ENCODE peak calls at places on chromosomes 11 and 22, in five cellular contexts. One of them, this sample, is unnamed.

GRCh38 chr22:36413022-36413770 is 25.4 kb upstream of the MYH9 start:
- DNase-seq in HCT116: no peak
- DNase-seq in upper lobe of left lung: no peak
- DNase-seq in MM.1S: no peak
- DNase-seq in BE2C: no peak
- DNase-seq in this sample: no peak

GRCh38 chr11:36452231-36452630 is 57.8 kb downstream of the TRAF6 start:
- DNase-seq in HCT116: no peak
- DNase-seq in upper lobe of left lung: no peak
- DNase-seq in MM.1S: no peak
- DNase-seq in BE2C: no peak
- DNase-seq in this sample: no peak

GRCh38 chr22:43789452-43789851 is 22.7 kb downstream of the EFCAB6 start:
- DNase-seq in HCT116: no peak
- DNase-seq in upper lobe of left lung: peak; percentile 30
- DNase-seq in MM.1S: no peak
- DNase-seq in BE2C: peak; percentile 70
- DNase-seq in this sample: no peak

GRCh38 chr11:1501421-1502167 is 15.0 kb upstream of the MOB2 start:
- DNase-seq in HCT116: no peak
- DNase-seq in upper lobe of left lung: no peak
- DNase-seq in MM.1S: no peak
- DNase-seq in BE2C: no peak
- DNase-seq in this sample: no peak

GRCh38 chr11:22193348-22194051 is 615 bp downstream of the ANO5 start:
- DNase-seq in HCT116: no peak
- DNase-seq in upper lobe of left lung: no peak
- DNase-seq in MM.1S: peak; percentile 28
- DNase-seq in BE2C: peak; percentile 36
- DNase-seq in this sample: no peak

GRCh38 chr22:16932577-16932976 is 75.4 kb downstream of the GAB4 start:
- DNase-seq in HCT116: no peak
- DNase-seq in upper lobe of left lung: no peak
- DNase-seq in MM.1S: no peak
- DNase-seq in BE2C: no peak
- DNase-seq in this sample: peak; percentile 23

GRCh38 chr11:69650081-69650831 is 9.3 kb downstream of the CCND1 start:
- DNase-seq in HCT116: no peak
- DNase-seq in upper lobe of left lung: no peak
- DNase-seq in MM.1S: no peak
- DNase-seq in BE2C: peak; percentile 80
- DNase-seq in this sample: peak; percentile 45

GRCh38 chr11:36564376-36565032 is 3.3 kb upstream of the RAG1 start:
- DNase-seq in HCT116: peak; percentile 24
- DNase-seq in upper lobe of left lung: peak; percentile 35
- DNase-seq in MM.1S: peak; percentile 64
- DNase-seq in BE2C: peak; percentile 53
- DNase-seq in this sample: peak; percentile 44

GRCh38 chr11:134780486-134781155 is 368.6 kb upstream of the B3GAT1 start:
- DNase-seq in HCT116: no peak
- DNase-seq in upper lobe of left lung: no peak
- DNase-seq in MM.1S: no peak
- DNase-seq in BE2C: no peak
- DNase-seq in this sample: peak; percentile 27

GRCh38 chr11:8066036-8066910 is 14.7 kb upstream of the TUB start:
- DNase-seq in HCT116: no peak
- DNase-seq in upper lobe of left lung: no peak
- DNase-seq in MM.1S: no peak
- DNase-seq in BE2C: no peak
- DNase-seq in this sample: no peak

GRCh38 chr11:63567044-63567840 is 4.1 kb upstream of the PLAAT2 start:
- DNase-seq in HCT116: peak; percentile 68
- DNase-seq in upper lobe of left lung: peak; percentile 51
- DNase-seq in MM.1S: peak; percentile 73
- DNase-seq in BE2C: no peak
- DNase-seq in this sample: peak; percentile 47

GRCh38 chr11:9716275-9717039 is 52.6 kb downstream of the SWAP70 start:
- DNase-seq in HCT116: no peak
- DNase-seq in upper lobe of left lung: peak; percentile 46
- DNase-seq in MM.1S: peak; percentile 24
- DNase-seq in BE2C: no peak
- DNase-seq in this sample: no peak

GRCh38 chr11:9895016-9895415 is 231.1 kb downstream of the SWAP70 start:
- DNase-seq in HCT116: no peak
- DNase-seq in upper lobe of left lung: no peak
- DNase-seq in MM.1S: no peak
- DNase-seq in BE2C: no peak
- DNase-seq in this sample: no peak

GRCh38 chr22:20584029-20584871 is 76.8 kb downstream of the MED15 start:
- DNase-seq in HCT116: no peak
- DNase-seq in upper lobe of left lung: no peak
- DNase-seq in MM.1S: no peak
- DNase-seq in BE2C: no peak
- DNase-seq in this sample: no peak

GRCh38 chr22:47788461-47788860 is 1026.0 kb downstream of the TBC1D22A start:
- DNase-seq in HCT116: no peak
- DNase-seq in upper lobe of left lung: no peak
- DNase-seq in MM.1S: no peak
- DNase-seq in BE2C: no peak
- DNase-seq in this sample: no peak

GRCh38 chr22:43446037-43446803 is 34.4 kb downstream of the MPPED1 start:
- DNase-seq in HCT116: no peak
- DNase-seq in upper lobe of left lung: no peak
- DNase-seq in MM.1S: no peak
- DNase-seq in BE2C: no peak
- DNase-seq in this sample: peak; percentile 13

GRCh38 chr11:64742087-64742939 is 1.6 kb downstream of the RASGRP2 start:
- DNase-seq in HCT116: no peak
- DNase-seq in upper lobe of left lung: peak; percentile 37
- DNase-seq in MM.1S: no peak
- DNase-seq in BE2C: no peak
- DNase-seq in this sample: no peak

GRCh38 chr11:64040684-64041267 is 5.0 kb downstream of the FLRT1 start:
- DNase-seq in HCT116: no peak
- DNase-seq in upper lobe of left lung: no peak
- DNase-seq in MM.1S: no peak
- DNase-seq in BE2C: no peak
- DNase-seq in this sample: peak; percentile 75

GRCh38 chr11:30730011-30730410 is 143.9 kb upstream of the MPPED2 start:
- DNase-seq in HCT116: no peak
- DNase-seq in upper lobe of left lung: no peak
- DNase-seq in MM.1S: no peak
- DNase-seq in BE2C: no peak
- DNase-seq in this sample: no peak

GRCh38 chr11:30489513-30489912 is 96.6 kb downstream of the MPPED2 start:
- DNase-seq in HCT116: no peak
- DNase-seq in upper lobe of left lung: no peak
- DNase-seq in MM.1S: no peak
- DNase-seq in BE2C: no peak
- DNase-seq in this sample: no peak

GRCh38 chr11:17719028-17719939 is at the start of gene MYOD1:
- DNase-seq in HCT116: no peak
- DNase-seq in upper lobe of left lung: no peak
- DNase-seq in MM.1S: no peak
- DNase-seq in BE2C: no peak
- DNase-seq in this sample: no peak

GRCh38 chr11:30432716-30433115 is 109.8 kb downstream of the ARL14EP start:
- DNase-seq in HCT116: no peak
- DNase-seq in upper lobe of left lung: no peak
- DNase-seq in MM.1S: no peak
- DNase-seq in BE2C: no peak
- DNase-seq in this sample: no peak

GRCh38 chr11:10725114-10725906 is 25.7 kb upstream of the CTR9 start:
- DNase-seq in HCT116: peak; percentile 79
- DNase-seq in upper lobe of left lung: no peak
- DNase-seq in MM.1S: no peak
- DNase-seq in BE2C: no peak
- DNase-seq in this sample: no peak

GRCh38 chr11:128630367-128631230 is 43.2 kb upstream of the ETS1 start:
- DNase-seq in HCT116: peak; percentile 56
- DNase-seq in upper lobe of left lung: peak; percentile 87
- DNase-seq in MM.1S: peak; percentile 87
- DNase-seq in BE2C: peak; percentile 82
- DNase-seq in this sample: peak; percentile 82

GRCh38 chr11:122367809-122368231 is 251.8 kb upstream of the BLID start:
- DNase-seq in HCT116: no peak
- DNase-seq in upper lobe of left lung: peak; percentile 22
- DNase-seq in MM.1S: no peak
- DNase-seq in BE2C: no peak
- DNase-seq in this sample: peak; percentile 78

GRCh38 chr11:120546312-120547205 is 35.0 kb downstream of the GRIK4 start:
- DNase-seq in HCT116: peak; percentile 58
- DNase-seq in upper lobe of left lung: peak; percentile 37
- DNase-seq in MM.1S: no peak
- DNase-seq in BE2C: peak; percentile 70
- DNase-seq in this sample: peak; percentile 41

GRCh38 chr11:130163346-130164220 is 4.0 kb downstream of the ST14 start:
- DNase-seq in HCT116: no peak
- DNase-seq in upper lobe of left lung: peak; percentile 46
- DNase-seq in MM.1S: no peak
- DNase-seq in BE2C: no peak
- DNase-seq in this sample: no peak

GRCh38 chr11:117218133-117218915 is 13.5 kb downstream of the PCSK7 start:
- DNase-seq in HCT116: no peak
- DNase-seq in upper lobe of left lung: no peak
- DNase-seq in MM.1S: no peak
- DNase-seq in BE2C: no peak
- DNase-seq in this sample: no peak
- H3K4me1 ChIP-seq in HCT116: peaks cover 10% of the 10 kb centered on the region
- H3K4me1 ChIP-seq in upper lobe of left lung: peaks cover 9% of the 10 kb centered on the region
- H3K4me1 ChIP-seq in MM.1S: no peaks in the 10 kb centered on the region
- H3K4me1 ChIP-seq in BE2C: no peaks in the 10 kb centered on the region
- H3K4me1 ChIP-seq in this sample: peaks cover 30% of the 10 kb centered on the region

GRCh38 chr22:50308597-50308935 is 1.1 kb upstream of the PLXNB2 start:
- DNase-seq in HCT116: no peak
- DNase-seq in upper lobe of left lung: peak; percentile 84
- DNase-seq in MM.1S: no peak
- DNase-seq in BE2C: no peak
- DNase-seq in this sample: no peak
- H3K4me3 ChIP-seq in HCT116: no peak overlapping the region
- H3K4me3 ChIP-seq in upper lobe of left lung: no peak overlapping the region
- H3K4me3 ChIP-seq in MM.1S: no peak overlapping the region
- H3K4me3 ChIP-seq in BE2C: no peak overlapping the region
- H3K4me3 ChIP-seq in this sample: no peak overlapping the region

GRCh38 chr11:106480581-106481185 is 403.2 kb downstream of the AASDHPPT start:
- DNase-seq in HCT116: no peak
- DNase-seq in upper lobe of left lung: no peak
- DNase-seq in MM.1S: no peak
- DNase-seq in BE2C: no peak
- DNase-seq in this sample: no peak

GRCh38 chr11:106477776-106478175 is 400.3 kb downstream of the AASDHPPT start:
- DNase-seq in HCT116: no peak
- DNase-seq in upper lobe of left lung: no peak
- DNase-seq in MM.1S: no peak
- DNase-seq in BE2C: no peak
- DNase-seq in this sample: no peak

GRCh38 chr11:106482920-106483761 is 405.7 kb downstream of the AASDHPPT start:
- DNase-seq in HCT116: no peak
- DNase-seq in upper lobe of left lung: no peak
- DNase-seq in MM.1S: no peak
- DNase-seq in BE2C: peak; percentile 8
- DNase-seq in this sample: no peak
- H3K4me1 ChIP-seq in HCT116: no peaks in the 10 kb centered on the region
- H3K4me1 ChIP-seq in upper lobe of left lung: no peaks in the 10 kb centered on the region
- H3K4me1 ChIP-seq in MM.1S: no peaks in the 10 kb centered on the region
- H3K4me1 ChIP-seq in BE2C: no peaks in the 10 kb centered on the region
- H3K4me1 ChIP-seq in this sample: peaks cover 70% of the 10 kb centered on the region

DNA sequence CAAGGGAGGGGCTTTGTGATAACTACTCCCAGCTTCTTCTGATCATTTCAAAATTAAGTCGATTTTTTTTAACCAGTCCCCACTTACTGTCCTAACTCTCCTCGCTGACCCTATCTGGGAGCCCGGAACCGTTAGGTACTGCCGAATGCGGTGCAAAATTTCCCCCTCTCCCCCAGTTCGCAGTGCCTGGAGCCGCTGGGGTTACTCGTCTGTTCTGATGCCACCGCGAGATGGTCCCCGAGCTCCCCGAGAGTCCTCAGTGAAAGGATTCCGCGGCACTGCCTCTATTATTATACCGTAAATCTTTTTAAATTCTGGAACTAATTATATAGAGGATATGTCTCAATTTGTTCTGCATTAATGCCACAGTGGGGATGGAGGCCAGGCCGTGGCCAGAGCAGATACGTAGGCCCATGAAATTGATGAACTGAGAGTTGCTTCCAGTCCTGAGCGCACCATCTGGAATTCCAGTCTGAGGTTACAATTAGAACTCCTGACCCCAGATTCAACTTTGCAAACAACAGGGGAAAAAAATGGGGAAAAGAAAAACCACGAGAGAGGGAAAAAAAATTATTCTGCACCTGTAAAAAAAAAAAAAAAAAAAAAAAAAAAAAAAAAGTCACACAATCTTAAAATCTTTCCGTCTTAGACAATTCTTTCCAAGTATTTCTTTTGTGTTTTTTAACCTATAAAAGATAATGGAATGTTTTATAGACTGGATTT is 4.3 kb upstream of the WT1 start:
- DNase-seq in HCT116: no peak
- DNase-seq in upper lobe of left lung: no peak
- DNase-seq in MM.1S: no peak
- DNase-seq in BE2C: no peak
- DNase-seq in this sample: no peak
- H3K4me3 ChIP-seq in HCT116: no peak overlapping the region
- H3K4me3 ChIP-seq in upper lobe of left lung: no peak overlapping the region
- H3K4me3 ChIP-seq in MM.1S: no peak overlapping the region
- H3K4me3 ChIP-seq in BE2C: no peak overlapping the region
- H3K4me3 ChIP-seq in this sample: no peak overlapping the region

DNA sequence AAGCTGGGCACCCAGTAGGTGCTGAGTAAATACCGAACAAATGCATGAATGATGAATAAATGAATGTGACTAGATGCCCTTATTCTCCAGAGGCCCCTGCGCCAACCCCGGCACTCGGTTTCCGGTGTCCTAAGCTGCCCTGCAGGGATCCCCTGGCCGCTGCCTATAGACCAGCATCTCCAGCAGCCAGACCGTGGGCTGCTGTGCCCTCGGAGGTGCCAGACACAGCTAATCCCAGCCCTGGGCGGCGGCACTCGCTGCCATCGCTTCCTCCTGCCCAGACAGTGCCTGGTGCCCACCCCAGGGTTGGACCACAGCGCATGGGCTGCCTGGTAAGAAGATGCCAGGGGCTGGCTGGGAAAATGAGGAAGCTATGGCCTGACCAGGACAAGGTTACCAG is 15.6 kb downstream of the CREB3L1 start:
- DNase-seq in HCT116: no peak
- DNase-seq in upper lobe of left lung: no peak
- DNase-seq in MM.1S: no peak
- DNase-seq in BE2C: no peak
- DNase-seq in this sample: no peak
- H3K4me1 ChIP-seq in HCT116: peaks cover 14% of the 10 kb centered on the region
- H3K4me1 ChIP-seq in upper lobe of left lung: peaks cover 46% of the 10 kb centered on the region
- H3K4me1 ChIP-seq in MM.1S: no peaks in the 10 kb centered on the region
- H3K4me1 ChIP-seq in BE2C: no peaks in the 10 kb centered on the region
- H3K4me1 ChIP-seq in this sample: peaks cover 53% of the 10 kb centered on the region

GRCh38 chr11:6404341-6405038 is 14.2 kb downstream of the SMPD1 start:
- DNase-seq in HCT116: no peak
- DNase-seq in upper lobe of left lung: no peak
- DNase-seq in MM.1S: no peak
- DNase-seq in BE2C: no peak
- DNase-seq in this sample: no peak
- H3K4me3 ChIP-seq in HCT116: no peak overlapping the region
- H3K4me3 ChIP-seq in upper lobe of left lung: no peak overlapping the region
- H3K4me3 ChIP-seq in MM.1S: no peak overlapping the region
- H3K4me3 ChIP-seq in BE2C: no peak overlapping the region
- H3K4me3 ChIP-seq in this sample: no peak overlapping the region